ENCODE peak calls at places on chromosomes 5 and 9, in six cellular contexts. P is CD4-positive, CD25-positive, alpha-beta regulatory T cell; C is lung; L is GM23338; T is tibial nerve; M is caudate nucleus. G is an unnamed sample.

GRCh38 chr5:2981035-2981434 is 229.6 kb upstream of the IRX2 start:
- DNase-seq in T (no peak), C (no peak), L (no peak), P (no peak), M (no peak), G (no peak)

GRCh38 chr9:137273095-137273490 is 4.4 kb upstream of the TOR4A start:
- DNase-seq in L (no peak), T (no peak), C (no peak), P (no peak), M (no peak), G (no peak)

GRCh38 chr5:143241892-143242291 is 161.6 kb downstream of the NR3C1 start:
- DNase-seq in T (no peak), L (no peak), M (no peak), P (no peak), C (no peak), G (no peak)

GRCh38 chr9:135392511-135392910 is 87.1 kb upstream of the PPP1R26 start:
- DNase-seq in C (no peak), L (no peak), T (no peak), P (no peak), M (no peak), G (no peak)

GRCh38 chr5:73095564-73096238 is 24.7 kb upstream of the TMEM171 start:
- DNase-seq in P (no peak), L (no peak), T (no peak), C (no peak), M (no peak), G (no peak)

GRCh38 chr9:33374634-33375237 is 27.6 kb downstream of the AQP7 start:
- DNase-seq in T (peak), P (peak), L (peak), C (peak), M (peak), G (peak)

GRCh38 chr9:108521063-108521462 is 334.7 kb downstream of the ACTL7B start:
- DNase-seq in M (no peak), T (no peak), C (no peak), P (no peak), L (no peak), G (no peak)

GRCh38 chr9:90007516-90008430 is 403.0 kb downstream of the GADD45G start:
- DNase-seq in T (no peak), P (no peak), M (no peak), C (no peak), L (peak), G (no peak)

GRCh38 chr9:130623466-130623865 is 40.9 kb upstream of the PRDM12 start:
- DNase-seq in L (no peak), P (no peak), C (no peak), M (no peak), T (no peak), G (no peak)

GRCh38 chr5:6175172-6175855 is 203.0 kb downstream of the MED10 start:
- DNase-seq in T (no peak), L (no peak), M (no peak), P (no peak), C (no peak), G (no peak)

GRCh38 chr9:69798737-69799136 is 21.9 kb upstream of the CFAP95 start:
- DNase-seq in C (no peak), M (no peak), L (no peak), T (no peak), P (no peak), G (no peak)

GRCh38 chr9:115034801-115035200 is 83.2 kb downstream of the TNC start:
- DNase-seq in M (no peak), P (no peak), C (no peak), L (no peak), T (no peak), G (no peak)

GRCh38 chr5:172322028-172322965 is 38.7 kb upstream of the UBTD2 start:
- DNase-seq in P (no peak), C (no peak), T (no peak), L (no peak), M (no peak), G (no peak)

GRCh38 chr9:135328485-135329417 is 150.8 kb upstream of the PPP1R26 start:
- DNase-seq in P (no peak), T (no peak), C (no peak), M (no peak), L (no peak), G (peak)

GRCh38 chr9:116320180-116320799 is 166.7 kb downstream of the PAPPA start:
- DNase-seq in L (no peak), T (no peak), P (no peak), C (no peak), M (no peak), G (no peak)

GRCh38 chr9:117409321-117409720 is 5.5 kb downstream of the ASTN2 start:
- DNase-seq in P (no peak), L (peak), C (no peak), M (no peak), T (no peak), G (no peak)

GRCh38 chr5:169657127-169657526 is 20.1 kb downstream of the DOCK2 start:
- DNase-seq in L (no peak), C (no peak), T (no peak), P (no peak), M (no peak), G (no peak)

GRCh38 chr9:92737611-92738299 is 26.9 kb downstream of the BICD2 start:
- DNase-seq in T (no peak), M (no peak), C (no peak), L (no peak), P (no peak), G (no peak)

GRCh38 chr5:96709152-96709821 is 47.1 kb downstream of the CAST start:
- DNase-seq in C (no peak), P (no peak), T (no peak), L (no peak), M (no peak), G (no peak)

GRCh38 chr9:123933401-123933800 is 3.5 kb upstream of the DENND1A start:
- DNase-seq in C (no peak), M (no peak), T (no peak), L (no peak), P (no peak), G (no peak)

GRCh38 chr5:136686192-136686872 is 321.0 kb upstream of the TRPC7 start:
- DNase-seq in P (no peak), C (no peak), M (no peak), T (no peak), L (peak), G (no peak)

GRCh38 chr5:118891252-118891651 is 97.1 kb downstream of the DTWD2 start:
- DNase-seq in T (no peak), C (no peak), M (no peak), L (no peak), P (no peak), G (no peak)

GRCh38 chr9:87606921-87607521 is 109.4 kb downstream of the DAPK1 start:
- DNase-seq in L (no peak), M (no peak), C (no peak), P (no peak), T (no peak), G (no peak)

GRCh38 chr9:108053555-108054061 is 564.0 kb upstream of the KLF4 start:
- DNase-seq in T (peak), L (peak), C (peak), P (no peak), M (no peak), G (peak)

GRCh38 chr5:13648822-13649221 is 295.7 kb downstream of the DNAH5 start:
- DNase-seq in P (no peak), M (no peak), L (peak), T (no peak), C (no peak), G (no peak)

GRCh38 chr5:173774212-173774850 is 113.8 kb upstream of the CPEB4 start:
- DNase-seq in P (no peak), L (no peak), T (no peak), M (no peak), C (no peak), G (no peak)

GRCh38 chr5:8827701-8828100 is 718.2 kb downstream of the SEMA5A start:
- DNase-seq in L (no peak), C (no peak), P (no peak), T (no peak), M (no peak), G (no peak)

GRCh38 chr9:137103206-137103999 is 11.1 kb downstream of the DPP7 start:
- DNase-seq in C (no peak), P (no peak), T (no peak), L (no peak), M (no peak), G (no peak)

GRCh38 chr9:108473209-108474112 is 382.3 kb downstream of the ACTL7B start:
- DNase-seq in L (no peak), T (no peak), P (no peak), C (no peak), M (no peak), G (peak)

GRCh38 chr9:126661122-126661520 is 47.4 kb downstream of the LMX1B start:
- DNase-seq in T (no peak), C (no peak), L (no peak), P (no peak), M (no peak), G (no peak)

GRCh38 chr5:39218482-39219381 is 631 bp downstream of the FYB1 start:
- DNase-seq in T (no peak), L (no peak), M (no peak), C (no peak), P (no peak), G (peak)

GRCh38 chr9:84382728-84383127 is 42.2 kb upstream of the SLC28A3 start:
- DNase-seq in T (no peak), C (no peak), M (no peak), L (no peak), P (no peak), G (no peak)

GRCh38 chr5:42828661-42829060 is 17.0 kb upstream of the SELENOP start:
- DNase-seq in M (no peak), P (no peak), L (no peak), C (no peak), T (no peak), G (no peak)

GRCh38 chr5:55892479-55892878 is 41.3 kb downstream of the IL31RA start:
- DNase-seq in T (no peak), M (no peak), L (no peak), C (no peak), P (no peak), G (no peak)

GRCh38 chr9:91500509-91501011 is 76.9 kb upstream of the NFIL3 start:
- DNase-seq in T (no peak), L (no peak), C (no peak), M (no peak), P (no peak), G (no peak)

GRCh38 chr9:109198736-109199384 is 31.8 kb upstream of the FRRS1L start:
- DNase-seq in C (no peak), M (no peak), P (no peak), T (no peak), L (peak), G (no peak)

GRCh38 chr5:93503598-93504067 is 77.4 kb downstream of the NR2F1-AS1 start:
- DNase-seq in T (no peak), L (no peak), M (no peak), C (no peak), P (no peak), G (no peak)

GRCh38 chr9:126722922-126723806 is 81.7 kb upstream of the ZBTB43 start:
- DNase-seq in T (no peak), M (no peak), L (peak), P (peak), C (no peak), G (peak)

DNA sequence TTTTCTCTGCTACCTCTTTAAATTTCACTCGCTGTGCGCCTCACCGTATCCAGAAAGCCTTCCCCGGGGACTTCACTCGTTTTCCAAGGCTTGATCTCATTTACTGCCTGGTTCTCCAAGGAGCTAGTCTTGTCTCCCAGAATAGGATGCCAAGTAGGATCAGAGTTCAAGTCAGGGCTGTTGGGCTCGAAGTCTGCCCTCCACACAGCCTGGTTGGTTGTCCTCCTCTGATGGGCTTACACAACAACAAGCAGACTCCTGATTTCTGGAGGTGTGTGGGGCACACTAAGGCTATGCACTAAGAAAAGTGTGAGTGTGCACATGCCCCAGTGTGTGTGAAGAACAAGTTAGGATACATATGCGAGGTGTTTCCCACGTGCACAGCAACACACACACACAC is 14.0 kb upstream of the TNIP1 start:
- DNase-seq in M (no peak), C (no peak), T (no peak), P (no peak), L (no peak), G (no peak)
- H3K27ac ChIP-seq in M (no peak), C (peak), T (peak), P (peak), L (no peak), G (peak)

GRCh38 chr9:81250606-81251005 is 438.7 kb downstream of the TLE1 start:
- DNase-seq in L (no peak), T (no peak), M (no peak), C (no peak), P (no peak), G (no peak)
- H3K27ac ChIP-seq in L (no peak), T (no peak), M (no peak), C (no peak), P (no peak), G (no peak)

DNA sequence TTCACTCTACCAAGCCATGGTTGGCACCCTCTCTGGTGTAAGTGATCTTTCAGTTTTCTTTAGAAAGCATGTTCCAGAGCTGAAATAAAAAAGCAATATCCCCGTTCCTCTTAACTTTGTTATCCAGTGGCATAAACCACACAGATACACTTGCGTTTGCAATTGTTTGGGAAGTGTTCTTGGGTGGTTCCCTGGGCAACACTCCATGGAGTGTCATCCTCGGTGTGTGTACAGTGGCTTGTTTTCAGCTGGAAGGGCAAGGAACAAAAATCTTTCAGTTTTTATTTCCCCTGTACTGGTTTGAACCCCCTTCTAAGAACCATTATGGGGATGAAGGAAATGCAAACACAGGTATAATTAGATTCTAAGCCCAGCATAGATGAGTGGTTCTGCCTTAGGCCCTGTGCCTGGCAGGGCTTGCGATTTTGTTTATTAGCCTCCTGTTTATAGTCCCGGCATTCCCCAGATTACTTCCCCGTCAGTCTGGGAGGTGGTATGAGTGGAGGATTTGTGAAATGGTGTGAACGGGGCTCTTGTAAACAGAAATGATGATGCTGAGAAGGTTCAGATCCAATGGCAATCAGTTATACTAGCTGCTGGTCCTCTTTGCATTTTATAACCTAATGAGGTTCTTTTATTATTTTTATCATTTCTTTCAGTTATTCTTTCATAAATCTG is 76.0 kb upstream of the CD180 start:
- DNase-seq in T (peak), C (no peak), M (no peak), P (no peak), L (no peak), G (no peak)
- H3K27ac ChIP-seq in T (peak), C (no peak), M (peak), P (no peak), L (no peak), G (peak)

GRCh38 chr9:723308-723707 is 118.2 kb upstream of the DMRT1 start:
- DNase-seq in L (no peak), P (no peak), C (no peak), T (no peak), M (no peak), G (no peak)
- H3K27ac ChIP-seq in L (no peak), P (no peak), C (no peak), T (no peak), M (no peak), G (no peak)

GRCh38 chr5:54520940-54521339 is 3.4 kb downstream of the SNX18 start:
- DNase-seq in M (no peak), T (no peak), P (no peak), L (no peak), C (no peak), G (no peak)
- H3K27ac ChIP-seq in M (peak), T (peak), P (no peak), L (no peak), C (no peak), G (peak)